ENCODE peak calls at places on chromosome 13, in nine cellular contexts. O is bronchial epithelial cell, I is thyroid gland, V is heart right ventricle, P is GM10248, J is progenitor cell of endocrine pancreas, U is left ventricle myocardium inferior, X is Calu3, S is AG10803. N is an unnamed sample.

GRCh38 chr13:109301711-109302110 is 484.7 kb downstream of the IRS2 start:
- DNase-seq in O (no peak), I (no peak), V (no peak), P (no peak), J (no peak), U (no peak), X (no peak), S (peak), N (no peak)

GRCh38 chr13:45779901-45780300 is 71.7 kb downstream of the SIAH3 start:
- DNase-seq in O (peak), I (no peak), V (no peak), P (no peak), J (no peak), U (no peak), X (no peak), S (no peak), N (peak)

GRCh38 chr13:93805736-93806135 is 579.1 kb downstream of the GPC6 start:
- DNase-seq in O (no peak), I (no peak), V (no peak), P (no peak), J (no peak), U (no peak), X (no peak), S (no peak), N (no peak)

GRCh38 chr13:82833928-82834327 is 1048.3 kb downstream of the SLITRK1 start:
- DNase-seq in O (peak), I (no peak), V (no peak), P (no peak), J (no peak), U (no peak), X (no peak), S (peak), N (peak)

GRCh38 chr13:108561152-108561551 is 68.3 kb upstream of the MYO16 start:
- DNase-seq in O (no peak), I (no peak), V (no peak), P (no peak), J (no peak), U (no peak), X (no peak), S (no peak), N (no peak)

GRCh38 chr13:50261502-50261901 is 246.3 kb downstream of the KCNRG start:
- DNase-seq in O (peak), I (no peak), V (no peak), P (no peak), J (no peak), U (no peak), X (no peak), S (no peak), N (peak)

GRCh38 chr13:40786568-40786996 is 2.8 kb upstream of the SLC25A15 start:
- DNase-seq in O (no peak), I (no peak), V (no peak), P (no peak), J (no peak), U (no peak), X (no peak), S (no peak), N (no peak)

GRCh38 chr13:95020298-95020987 is 280.8 kb downstream of the ABCC4 start:
- DNase-seq in O (peak), I (no peak), V (no peak), P (no peak), J (no peak), U (no peak), X (no peak), S (no peak), N (peak)

GRCh38 chr13:84810781-84811180 is 928.5 kb upstream of the SLITRK1 start:
- DNase-seq in O (no peak), I (no peak), V (no peak), P (no peak), J (no peak), U (no peak), X (no peak), S (no peak), N (no peak)

GRCh38 chr13:42001580-42001979 is 40.7 kb upstream of the VWA8 start:
- DNase-seq in O (peak), I (no peak), V (no peak), P (no peak), J (no peak), U (no peak), X (peak), S (peak), N (peak)

DNA sequence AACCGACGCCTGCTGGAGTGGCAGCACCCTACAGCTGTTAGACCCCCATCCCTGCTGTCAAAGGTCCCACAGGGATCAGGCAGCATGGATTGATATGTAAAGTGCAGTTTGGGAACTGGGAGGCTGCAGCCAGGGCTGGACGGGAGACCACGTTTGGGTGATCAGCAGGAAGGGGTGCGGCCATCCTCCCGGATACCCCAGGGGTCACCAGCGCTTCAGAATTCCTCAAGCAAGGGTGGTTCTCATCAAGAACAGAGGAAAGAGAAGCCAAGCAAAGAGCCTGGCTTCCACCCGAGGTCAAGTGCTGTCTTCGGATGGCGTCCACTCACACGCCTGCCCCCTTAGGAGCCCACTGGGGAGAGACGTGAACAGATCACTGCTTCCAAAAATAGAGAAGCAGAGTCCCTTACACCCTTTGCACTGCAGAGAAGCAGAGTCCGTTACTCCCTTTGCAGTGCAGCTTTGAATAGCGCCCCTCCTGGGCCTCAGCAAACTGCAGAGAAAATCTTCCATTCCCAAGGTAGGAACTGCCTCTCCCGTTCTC is 35.5 kb downstream of the DHRS12 start:
- DNase-seq in O (no peak), I (no peak), V (no peak), P (no peak), J (no peak), U (no peak), X (no peak), S (no peak), N (no peak)
- TF ChIP-seq CTCF in O (peak), I (no peak), V (no peak), P (no peak), J (peak), U (peak), X (no peak), S (peak), N (no peak)

GRCh38 chr13:90868321-90868920 is 479.1 kb upstream of the MIR17HG start:
- DNase-seq in O (peak), I (peak), V (no peak), P (no peak), J (no peak), U (no peak), X (peak), S (peak), N (peak)
- TF ChIP-seq CTCF in O (peak), I (peak), V (peak), P (peak), J (peak), U (peak), X (peak), S (peak), N (peak)

DNA sequence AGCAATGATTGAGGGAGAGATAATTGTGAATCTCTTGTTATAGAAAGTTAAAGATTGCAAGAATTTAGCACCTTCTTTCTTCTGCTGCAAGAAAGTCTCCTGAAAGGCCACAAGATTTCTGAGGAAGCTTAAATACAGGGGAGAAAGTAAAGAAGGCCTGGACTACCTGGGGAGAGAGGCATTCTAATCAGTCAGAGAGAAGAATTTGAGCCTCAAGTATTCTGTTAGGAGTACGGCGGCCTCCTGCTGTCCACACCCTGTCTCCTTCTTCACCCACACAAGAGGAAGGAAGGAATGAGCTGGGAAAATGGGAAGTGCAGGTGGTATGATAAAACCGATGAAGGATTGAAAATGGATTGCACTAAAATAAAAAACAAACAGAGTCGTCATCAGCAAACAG is 474.7 kb downstream of the DIAPH3 start:
- DNase-seq in O (no peak), I (no peak), V (no peak), P (no peak), J (no peak), U (no peak), X (no peak), S (no peak), N (no peak)
- TF ChIP-seq CTCF in O (no peak), I (no peak), V (no peak), P (no peak), J (no peak), U (no peak), X (no peak), S (no peak), N (no peak)

GRCh38 chr13:44267966-44268365 is 105.7 kb upstream of the SERP2 start:
- DNase-seq in O (peak), I (no peak), V (no peak), P (no peak), J (no peak), U (no peak), X (no peak), S (peak), N (peak)
- TF ChIP-seq CTCF in O (no peak), I (no peak), V (no peak), P (no peak), J (no peak), U (no peak), X (no peak), S (no peak), N (no peak)

GRCh38 chr13:36847541-36848045 is 28.6 kb downstream of the RFXAP start:
- DNase-seq in O (no peak), I (no peak), V (no peak), P (no peak), J (no peak), U (no peak), X (no peak), S (no peak), N (no peak)

GRCh38 chr13:36848228-36848982 is 29.4 kb downstream of the RFXAP start:
- DNase-seq in O (no peak), I (no peak), V (no peak), P (no peak), J (no peak), U (no peak), X (peak), S (no peak), N (peak)

GRCh38 chr13:36850790-36851438 is 31.9 kb downstream of the RFXAP start:
- DNase-seq in O (no peak), I (no peak), V (no peak), P (no peak), J (no peak), U (no peak), X (peak), S (peak), N (peak)
- TF ChIP-seq CTCF in O (peak), I (no peak), V (no peak), P (no peak), J (peak), U (peak), X (no peak), S (peak), N (no peak)

DNA sequence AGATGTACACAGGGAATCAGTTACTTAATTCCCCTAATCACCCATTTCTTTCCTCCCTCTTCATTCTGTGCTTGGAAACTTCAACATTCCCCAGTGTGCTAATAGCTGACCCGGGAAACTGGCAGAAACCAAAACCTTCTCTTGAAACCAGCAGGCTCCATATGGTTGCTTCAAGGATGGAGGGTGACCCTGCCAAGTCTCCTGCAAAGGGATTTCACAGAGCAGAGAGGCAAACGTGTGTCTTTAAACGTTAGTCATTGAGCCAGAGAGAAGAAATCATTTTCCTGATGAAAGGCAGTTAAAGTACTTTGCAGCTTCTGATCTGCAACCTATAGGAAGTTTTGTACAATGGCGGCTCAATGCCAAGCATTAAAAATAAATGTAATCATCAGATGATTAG is 220.9 kb downstream of the POU4F1 start:
- DNase-seq in O (no peak), I (no peak), V (peak), P (no peak), J (no peak), U (peak), X (no peak), S (no peak), N (no peak)
- TF ChIP-seq CTCF in O (no peak), I (no peak), V (no peak), P (no peak), J (no peak), U (no peak), X (no peak), S (no peak), N (no peak)

GRCh38 chr13:29674532-29674931 is 79.0 kb upstream of the SLC7A1 start:
- DNase-seq in O (no peak), I (no peak), V (no peak), P (no peak), J (no peak), U (no peak), X (no peak), S (peak), N (no peak)

GRCh38 chr13:29676941-29677452 is 81.5 kb upstream of the SLC7A1 start:
- DNase-seq in O (peak), I (peak), V (no peak), P (no peak), J (no peak), U (no peak), X (peak), S (peak), N (peak)

GRCh38 chr13:29676535-29676934 is 81.0 kb upstream of the SLC7A1 start:
- DNase-seq in O (peak), I (no peak), V (no peak), P (no peak), J (no peak), U (no peak), X (no peak), S (peak), N (no peak)

GRCh38 chr13:29679357-29680050 is 84.0 kb upstream of the SLC7A1 start:
- DNase-seq in O (no peak), I (no peak), V (peak), P (no peak), J (no peak), U (peak), X (no peak), S (no peak), N (no peak)

DNA sequence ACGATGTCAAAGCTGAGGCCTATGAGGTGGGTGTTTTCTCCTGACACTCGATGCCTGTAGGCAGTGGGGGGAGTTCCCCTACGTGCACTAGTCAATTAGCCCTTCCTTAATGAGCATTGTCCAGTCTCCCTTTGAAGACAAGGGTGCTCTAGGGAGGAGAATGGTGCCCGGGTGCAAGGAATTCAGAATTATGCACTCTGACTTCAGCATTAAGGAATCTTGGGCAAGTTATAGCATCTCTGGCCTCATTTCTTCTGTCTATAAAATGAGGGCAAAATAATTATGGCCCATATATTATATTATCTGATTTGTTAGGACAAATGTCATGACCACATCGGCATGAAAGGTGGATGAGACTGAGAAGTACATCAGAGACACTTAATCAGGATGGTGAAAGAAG is 82.1 kb upstream of the SLC7A1 start:
- DNase-seq in O (peak), I (no peak), V (no peak), P (no peak), J (no peak), U (no peak), X (no peak), S (no peak), N (no peak)
- TF ChIP-seq CTCF in O (no peak), I (no peak), V (no peak), P (no peak), J (no peak), U (no peak), X (no peak), S (no peak), N (no peak)

GRCh38 chr13:26051231-26052135 is at the start of gene SHISA2:
- DNase-seq in O (peak), I (peak), V (no peak), P (peak), J (peak), U (peak), X (peak), S (peak), N (peak)

GRCh38 chr13:26046639-26047038 is 5.2 kb downstream of the SHISA2 start:
- DNase-seq in O (no peak), I (no peak), V (no peak), P (no peak), J (no peak), U (no peak), X (no peak), S (no peak), N (no peak)

GRCh38 chr13:26047040-26047439 is 4.8 kb downstream of the SHISA2 start:
- DNase-seq in O (no peak), I (no peak), V (no peak), P (no peak), J (no peak), U (no peak), X (no peak), S (no peak), N (no peak)

GRCh38 chr13:26050568-26051230 is 1.1 kb downstream of the SHISA2 start:
- DNase-seq in O (no peak), I (peak), V (no peak), P (no peak), J (peak), U (no peak), X (no peak), S (no peak), N (no peak)

DNA sequence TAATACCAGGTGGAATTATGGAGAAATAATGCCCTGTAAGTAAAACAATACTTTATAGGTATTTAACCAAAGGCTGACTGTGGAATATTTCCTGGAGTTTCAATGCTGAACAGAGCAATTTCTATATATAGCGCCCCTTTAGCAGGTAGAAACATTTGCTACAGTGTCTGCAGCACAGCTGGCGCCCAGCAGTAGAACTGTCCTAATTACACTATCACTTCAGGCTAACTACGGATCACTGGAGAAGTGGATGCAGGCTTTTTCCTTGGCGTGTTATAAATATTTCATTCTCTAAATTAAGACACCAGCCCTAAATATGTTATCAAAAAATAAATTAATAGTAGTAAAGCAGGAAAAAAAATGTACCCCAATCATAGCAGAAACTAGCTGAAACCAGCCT is 3.1 kb downstream of the SHISA2 start:
- DNase-seq in O (no peak), I (peak), V (no peak), P (no peak), J (no peak), U (no peak), X (no peak), S (no peak), N (no peak)
- TF ChIP-seq CTCF in O (no peak), I (no peak), V (no peak), P (no peak), J (no peak), U (no peak), X (no peak), S (no peak), N (no peak)